ENCODE peak calls at places on chromosomes 6 and 20, in four cellular contexts. W is uterus, Q is HCT116, B is heart left ventricle. S is an unnamed sample. For H3K4me1, the result is how much of the 10 kb centered on the place peaks cover.

GRCh38 chr6:11763460-11764249 is 14.9 kb downstream of the ADTRP start:
- DNase-seq in W (no peak), Q (no peak), B (no peak), S (no peak)

GRCh38 chr6:170146640-170147039 is 144.2 kb downstream of the DLL1 start:
- DNase-seq in W (no peak), B (no peak), Q (no peak), S (peak)

GRCh38 chr6:121849477-121849876 is 414.0 kb downstream of the GJA1 start:
- DNase-seq in B (peak), Q (peak), W (peak), S (no peak)

GRCh38 chr20:36574278-36575065 is 1.1 kb downstream of the TGIF2 start:
- DNase-seq in W (peak), Q (no peak), B (peak), S (peak)

GRCh38 chr20:5863040-5863811 is 87.1 kb downstream of the TRMT6 start:
- DNase-seq in B (no peak), W (peak), Q (no peak), S (no peak)

GRCh38 chr20:41546535-41546934 is 71.6 kb downstream of the CHD6 start:
- DNase-seq in W (no peak), B (no peak), Q (no peak), S (no peak)

GRCh38 chr6:129750390-129750789 is 40.4 kb upstream of the ARHGAP18 start:
- DNase-seq in B (no peak), W (no peak), Q (no peak), S (no peak)

GRCh38 chr6:54308240-54308639 is at the start of gene TINAG:
- DNase-seq in B (no peak), Q (no peak), W (no peak), S (no peak)

GRCh38 chr6:138162104-138162946 is 586 bp downstream of the ARFGEF3 start:
- DNase-seq in Q (no peak), B (no peak), W (no peak), S (peak)

GRCh38 chr6:70108230-70108629 is 194.7 kb downstream of the COL9A1 start:
- DNase-seq in B (no peak), Q (peak), W (no peak), S (no peak)

GRCh38 chr20:32569018-32569379 is 16.1 kb downstream of the NOL4L start:
- DNase-seq in W (no peak), Q (no peak), B (no peak), S (no peak)

GRCh38 chr6:92756912-92757311 is 662.4 kb downstream of the EPHA7 start:
- DNase-seq in Q (no peak), W (no peak), B (no peak), S (no peak)

GRCh38 chr6:28940859-28941680 is 17.3 kb upstream of the TRIM27 start:
- DNase-seq in Q (peak), W (peak), B (peak), S (no peak)

GRCh38 chr6:158713469-158713868 is 63.6 kb downstream of the SYTL3 start:
- DNase-seq in Q (no peak), W (no peak), B (no peak), S (no peak)

GRCh38 chr6:149248688-149249369 is 68.7 kb upstream of the TAB2 start:
- DNase-seq in B (no peak), W (no peak), Q (peak), S (no peak)

GRCh38 chr6:158863646-158864045 is 44.5 kb upstream of the EZR start:
- DNase-seq in Q (no peak), W (no peak), B (no peak), S (no peak)

GRCh38 chr6:81450180-81450579 is 302.3 kb downstream of the TENT5A start:
- DNase-seq in Q (peak), W (no peak), B (no peak), S (no peak)

GRCh38 chr6:105015482-105015881 is 58.6 kb downstream of the LIN28B start:
- DNase-seq in Q (no peak), W (no peak), B (no peak), S (no peak)

GRCh38 chr20:41138527-41139226 is 1.3 kb downstream of the PLCG1 start:
- DNase-seq in B (no peak), W (no peak), Q (no peak), S (no peak)

GRCh38 chr6:56062856-56063255 is 184.5 kb downstream of the COL21A1 start:
- DNase-seq in W (no peak), Q (no peak), B (no peak), S (no peak)

GRCh38 chr6:69813508-69813907 is 16.7 kb upstream of the LMBRD1 start:
- DNase-seq in W (no peak), B (no peak), Q (no peak), S (no peak)

GRCh38 chr6:158042245-158042798 is 60.7 kb downstream of the SYNJ2 start:
- DNase-seq in Q (peak), W (peak), B (peak), S (peak)

GRCh38 chr6:18415207-18415606 is 28.1 kb downstream of the RNF144B start:
- DNase-seq in B (no peak), W (no peak), Q (no peak), S (no peak)

GRCh38 chr20:46520976-46521579 is 7.7 kb upstream of the ZNF334 start:
- DNase-seq in Q (peak), B (no peak), W (no peak), S (no peak)

GRCh38 chr6:28982476-28983266 is 22.4 kb downstream of the ZNF311 start:
- DNase-seq in Q (no peak), B (no peak), W (peak), S (no peak)

GRCh38 chr6:25329982-25330381 is 50.8 kb downstream of the CARMIL1 start:
- DNase-seq in Q (no peak), W (no peak), B (no peak), S (no peak)

GRCh38 chr20:62489186-62489939 is 13.6 kb upstream of the GATA5 start:
- DNase-seq in W (no peak), B (no peak), Q (no peak), S (no peak)
- TF ChIP-seq POLR2A in W (no peak), B (no peak), Q (no peak), S (no peak)

GRCh38 chr6:167401525-167402194 is 76.8 kb downstream of the TTLL2 start:
- DNase-seq in B (no peak), Q (no peak), W (no peak), S (no peak)

GRCh38 chr6:167405778-167406532 is 81.1 kb downstream of the TTLL2 start:
- DNase-seq in W (no peak), Q (no peak), B (no peak), S (no peak)

GRCh38 chr6:167402195-167402686 is 77.4 kb downstream of the TTLL2 start:
- DNase-seq in W (no peak), Q (no peak), B (no peak), S (no peak)

GRCh38 chr6:167404385-167405049 is 79.6 kb downstream of the TTLL2 start:
- DNase-seq in B (no peak), W (no peak), Q (no peak), S (no peak)

GRCh38 chr6:167403427-167403826 is 78.5 kb downstream of the TTLL2 start:
- DNase-seq in Q (no peak), B (no peak), W (no peak), S (no peak)
- TF ChIP-seq CTCF in Q (no peak), B (no peak), W (no peak), S (no peak)

GRCh38 chr20:58656825-58657224 is 5.7 kb downstream of the STX16 start:
- DNase-seq in B (no peak), W (no peak), Q (no peak), S (no peak)
- H3K4me1 ChIP-seq in B (half or more), W (under half), Q (under half), S (half or more)

DNA sequence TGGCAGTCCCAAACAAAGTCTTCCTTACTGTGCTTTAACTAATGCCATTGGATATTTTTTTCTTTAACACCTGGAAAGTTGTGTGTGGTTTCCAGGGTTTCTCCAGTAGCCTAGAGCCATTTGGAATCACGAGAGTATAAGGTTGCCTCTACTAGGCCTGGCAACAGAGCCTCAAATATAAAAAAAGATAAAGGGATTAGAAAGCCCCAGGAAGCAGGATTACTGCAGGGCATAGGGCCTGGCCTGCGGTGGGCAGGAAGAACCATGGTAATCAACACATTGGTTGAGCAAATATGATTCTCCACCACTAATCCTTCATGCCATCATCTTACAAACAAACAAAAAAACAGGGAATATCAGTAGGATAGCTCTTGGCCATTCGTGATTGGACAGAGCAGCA is 177.8 kb upstream of the GGTLC1 start:
- DNase-seq in W (no peak), Q (no peak), B (no peak), S (no peak)
- TF ChIP-seq POLR2A in W (no peak), Q (no peak), B (no peak), S (no peak)

DNA sequence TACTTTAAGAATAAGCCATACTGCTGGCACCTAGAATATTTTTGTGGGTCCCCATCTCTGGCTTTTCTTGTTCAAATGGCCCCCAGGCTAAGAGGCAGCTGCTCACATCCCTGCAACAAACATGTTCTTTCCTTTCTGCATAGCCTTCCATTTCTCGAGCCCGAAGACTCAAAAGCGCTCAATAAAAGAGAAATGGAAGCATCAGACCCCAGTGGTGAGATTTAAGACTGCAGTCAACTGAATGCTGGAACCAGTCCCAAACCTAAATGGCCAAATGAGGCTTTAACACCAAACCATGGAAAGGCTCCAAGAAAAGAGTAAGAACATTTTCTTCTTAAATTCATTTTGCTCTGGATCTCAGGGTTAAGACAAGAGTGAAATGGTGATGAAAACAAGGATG is 122.1 kb upstream of the TRAF3IP2 start:
- DNase-seq in W (no peak), Q (peak), B (no peak), S (no peak)
- TF ChIP-seq CTCF in W (no peak), Q (no peak), B (peak), S (no peak)

DNA sequence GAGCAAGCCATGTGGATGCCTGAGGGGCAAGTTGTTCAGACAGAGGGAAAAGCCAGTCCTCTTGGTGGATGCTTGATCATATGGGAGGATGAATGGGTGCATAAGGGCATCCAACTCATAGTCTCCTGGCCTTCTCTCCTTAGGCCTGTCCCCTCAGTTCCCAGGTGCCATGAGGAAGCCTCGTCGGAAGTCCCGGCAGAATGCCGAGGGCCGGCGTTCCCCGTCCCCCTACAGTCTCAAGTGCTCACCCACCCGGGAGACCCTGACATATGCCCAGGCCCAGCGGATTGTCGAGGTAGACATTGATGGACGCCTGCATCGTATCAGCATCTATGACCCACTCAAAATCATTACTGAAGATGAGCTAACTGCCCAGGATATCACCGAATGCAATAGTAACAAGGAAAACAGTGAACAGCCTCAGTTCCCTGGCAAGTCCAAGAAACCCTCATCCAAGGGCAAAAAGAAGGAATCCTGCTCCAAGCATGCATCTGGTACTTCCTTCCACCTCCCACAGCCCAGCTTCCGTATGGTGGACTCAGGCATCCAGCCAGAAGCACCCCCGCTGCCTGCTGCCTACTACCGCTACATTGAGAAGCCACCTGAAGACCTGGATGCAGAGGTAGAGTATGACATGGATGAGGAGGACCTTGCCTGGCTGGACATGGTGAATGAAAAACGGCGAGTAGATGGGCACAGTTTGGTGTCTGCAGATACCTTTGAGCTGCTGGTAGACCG is 3.8 kb downstream of the BRPF3 start:
- DNase-seq in Q (no peak), W (no peak), B (no peak), S (no peak)
- H3K4me1 ChIP-seq in Q (under half), W (under half), B (under half), S (under half)

DNA sequence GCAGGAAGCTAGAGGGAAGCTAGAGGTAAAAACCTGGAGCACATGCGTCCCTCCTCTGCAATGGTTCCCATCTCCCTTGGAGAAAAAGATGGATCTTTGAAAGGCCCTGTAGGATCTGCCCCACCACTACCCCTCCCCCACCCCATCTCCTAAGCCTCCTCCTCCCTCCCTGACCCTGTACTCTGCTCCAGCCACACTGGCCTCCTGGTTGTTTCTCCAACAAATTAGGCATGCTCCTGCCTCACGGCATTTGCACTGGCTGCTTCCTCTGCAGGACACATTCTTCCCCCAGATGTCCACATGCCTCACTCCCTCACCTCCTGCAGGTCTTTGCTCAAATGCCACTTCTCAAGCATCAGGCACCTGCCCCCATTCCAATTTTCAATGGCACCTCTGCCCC is 45.5 kb downstream of the UBE2V1 start:
- DNase-seq in W (no peak), Q (no peak), B (no peak), S (no peak)
- TF ChIP-seq POLR2A in W (no peak), Q (no peak), B (no peak), S (no peak)

DNA sequence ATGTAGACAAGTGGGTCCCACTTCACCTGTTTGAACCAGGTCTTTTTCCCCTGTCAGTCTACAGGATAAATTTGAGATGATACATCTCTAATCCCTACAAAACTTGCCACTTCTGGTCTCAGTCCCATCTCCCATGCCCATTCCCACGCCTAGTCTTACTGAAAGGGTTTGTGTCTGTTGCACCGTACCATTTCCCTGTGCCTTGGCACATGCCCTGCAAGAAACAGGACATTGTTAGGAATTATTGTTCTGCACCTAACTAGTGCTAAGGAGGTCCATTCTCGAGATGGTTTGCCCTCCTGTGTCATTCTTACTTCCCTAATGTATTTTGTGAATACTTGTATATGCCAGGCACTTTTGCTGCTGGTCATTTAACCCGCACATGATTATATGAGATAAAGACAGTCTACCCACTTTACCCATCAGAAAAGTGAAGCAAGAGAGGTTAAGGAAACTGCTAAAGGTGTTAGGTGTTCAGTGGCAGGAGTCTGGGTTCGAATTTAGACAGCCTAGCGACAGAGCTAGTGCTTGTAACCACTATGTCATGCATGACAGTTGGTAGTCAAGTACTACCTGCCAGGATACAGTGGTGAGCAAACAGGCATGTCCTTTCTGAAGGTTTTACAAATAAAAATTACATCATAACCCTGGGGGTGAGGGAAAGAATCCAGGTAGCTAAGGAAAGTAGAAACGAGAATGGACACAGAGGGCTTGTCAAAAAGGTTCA is 12.7 kb downstream of the FAM217A start:
- DNase-seq in B (no peak), Q (no peak), W (no peak), S (no peak)
- TF ChIP-seq CTCF in B (no peak), Q (no peak), W (no peak), S (no peak)

DNA sequence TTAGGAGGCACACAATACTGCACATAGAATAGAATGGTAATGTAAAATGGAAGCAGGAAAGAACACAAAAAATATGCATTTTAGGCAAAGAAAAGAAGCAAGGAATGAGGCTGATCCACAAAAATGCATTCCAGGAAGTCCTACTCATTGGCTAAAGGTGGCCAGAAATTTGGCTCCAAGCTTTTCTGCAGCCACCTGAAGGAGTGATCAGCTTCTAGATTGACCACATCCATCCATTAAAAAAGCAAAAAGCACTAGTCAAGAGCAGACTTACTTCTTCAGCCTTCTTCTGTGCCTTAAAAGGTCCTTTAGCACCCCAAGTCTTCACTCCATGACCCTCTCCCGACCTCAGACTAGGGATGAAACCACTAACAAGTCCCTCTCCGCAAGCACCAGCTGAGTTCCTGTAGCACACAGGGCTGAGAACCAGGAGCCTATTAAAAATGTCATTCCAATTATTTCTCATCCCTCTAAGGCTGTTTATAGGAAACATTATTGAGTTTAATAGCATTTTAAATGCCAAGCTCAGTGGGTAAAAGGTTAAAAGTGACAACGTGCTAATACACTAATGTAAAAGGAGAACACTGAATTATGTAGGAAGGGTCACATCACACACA is 36.5 kb downstream of the TRAM2 start:
- DNase-seq in Q (no peak), B (no peak), W (no peak), S (no peak)
- H3K4me1 ChIP-seq in Q (under half), B (half or more), W (under half), S (half or more)

GRCh38 chr6:154637392-154637791 is 95.8 kb upstream of the SCAF8 start:
- DNase-seq in B (no peak), W (no peak), Q (no peak), S (no peak)
- TF ChIP-seq POLR2A in B (no peak), W (no peak), Q (no peak), S (no peak)

S was measured in suprapubic skin.